ENCODE peak calls at places on chromosome 7, in four cellular contexts. S is IMR-90, K is brain microvascular endothelial cell, W is spleen. F is an unnamed sample.

GRCh38 chr7:45940939-45941338 is 19.9 kb upstream of the IGFBP3 start:
- DNase-seq in W (no peak), S (no peak), K (no peak), F (no peak)

GRCh38 chr7:39288303-39288702 is 277.9 kb upstream of the YAE1 start:
- DNase-seq in K (no peak), W (no peak), S (no peak), F (no peak)

GRCh38 chr7:121023683-121024507 is 35.4 kb downstream of the CPED1 start:
- DNase-seq in S (peak), K (no peak), W (no peak), F (no peak)

GRCh38 chr7:26918241-26918640 is 53.9 kb upstream of the SKAP2 start:
- DNase-seq in K (no peak), W (no peak), S (no peak), F (no peak)

GRCh38 chr7:57646901-57647246 is 196.9 kb downstream of the ZNF716 start:
- DNase-seq in K (no peak), S (no peak), W (no peak), F (no peak)

GRCh38 chr7:139108256-139109187 is 998 bp downstream of the ZC3HAV1 start:
- DNase-seq in S (peak), K (peak), W (peak), F (peak)

GRCh38 chr7:46600340-46600739 is 679.3 kb upstream of the IGFBP3 start:
- DNase-seq in S (peak), K (no peak), W (no peak), F (no peak)

GRCh38 chr7:50595538-50596102 is 30.4 kb upstream of the DDC start:
- DNase-seq in K (peak), S (peak), W (no peak), F (no peak)

GRCh38 chr7:2248984-2249694 is 7.1 kb downstream of the NUDT1 start:
- DNase-seq in S (peak), W (peak), K (peak), F (no peak)

GRCh38 chr7:99768471-99768870 is 15.5 kb downstream of the CYP3A4 start:
- DNase-seq in W (no peak), S (no peak), K (no peak), F (no peak)

GRCh38 chr7:157272351-157273207 is 64.2 kb upstream of the DNAJB6 start:
- DNase-seq in K (no peak), W (peak), S (no peak), F (peak)

GRCh38 chr7:2993868-2994267 is 49.8 kb downstream of the CARD11 start:
- DNase-seq in S (no peak), K (no peak), W (peak), F (no peak)

GRCh38 chr7:124856299-124856888 is 73.2 kb downstream of the POT1 start:
- DNase-seq in W (no peak), S (peak), K (peak), F (no peak)

GRCh38 chr7:48781783-48782182 is 142.6 kb upstream of the CDC14C start:
- DNase-seq in K (peak), S (no peak), W (no peak), F (no peak)

GRCh38 chr7:2477447-2478386 is 1.5 kb upstream of the GRIFIN start:
- DNase-seq in K (peak), S (peak), W (peak), F (peak)

GRCh38 chr7:4479367-4480039 is 202.6 kb upstream of the FOXK1 start:
- DNase-seq in K (peak), W (no peak), S (peak), F (no peak)

GRCh38 chr7:97272237-97272975 is 154.9 kb downstream of the SDHAF3 start:
- DNase-seq in K (no peak), W (no peak), S (no peak), F (no peak)

GRCh38 chr7:128361463-128362441 is at the start of gene PRRT4:
- DNase-seq in S (no peak), W (peak), K (no peak), F (no peak)

GRCh38 chr7:123633553-123633952 is 22.1 kb upstream of the LMOD2 start:
- DNase-seq in S (peak), K (peak), W (no peak), F (no peak)

GRCh38 chr7:123637203-123637602 is 18.5 kb upstream of the LMOD2 start:
- DNase-seq in S (no peak), K (no peak), W (no peak), F (no peak)

GRCh38 chr7:123637878-123638277 is 17.8 kb upstream of the LMOD2 start:
- DNase-seq in W (no peak), S (no peak), K (no peak), F (no peak)

GRCh38 chr7:123632808-123633207 is 22.9 kb upstream of the LMOD2 start:
- DNase-seq in K (no peak), S (no peak), W (no peak), F (no peak)

GRCh38 chr7:123635551-123636359 is 19.9 kb upstream of the LMOD2 start:
- DNase-seq in S (peak), K (peak), W (no peak), F (no peak)
- TF ChIP-seq CTCF in S (peak), K (peak), W (peak), F (peak)

GRCh38 chr7:106893591-106893990 is 28.5 kb downstream of the PIK3CG start:
- DNase-seq in S (peak), K (no peak), W (no peak), F (no peak)

GRCh38 chr7:106888204-106888603 is 23.1 kb downstream of the PIK3CG start:
- DNase-seq in W (no peak), S (no peak), K (no peak), F (no peak)

GRCh38 chr7:106895246-106895864 is 30.3 kb downstream of the PIK3CG start:
- DNase-seq in S (no peak), W (peak), K (no peak), F (no peak)

GRCh38 chr7:106890952-106891351 is 25.9 kb downstream of the PIK3CG start:
- DNase-seq in W (no peak), K (no peak), S (no peak), F (no peak)

DNA sequence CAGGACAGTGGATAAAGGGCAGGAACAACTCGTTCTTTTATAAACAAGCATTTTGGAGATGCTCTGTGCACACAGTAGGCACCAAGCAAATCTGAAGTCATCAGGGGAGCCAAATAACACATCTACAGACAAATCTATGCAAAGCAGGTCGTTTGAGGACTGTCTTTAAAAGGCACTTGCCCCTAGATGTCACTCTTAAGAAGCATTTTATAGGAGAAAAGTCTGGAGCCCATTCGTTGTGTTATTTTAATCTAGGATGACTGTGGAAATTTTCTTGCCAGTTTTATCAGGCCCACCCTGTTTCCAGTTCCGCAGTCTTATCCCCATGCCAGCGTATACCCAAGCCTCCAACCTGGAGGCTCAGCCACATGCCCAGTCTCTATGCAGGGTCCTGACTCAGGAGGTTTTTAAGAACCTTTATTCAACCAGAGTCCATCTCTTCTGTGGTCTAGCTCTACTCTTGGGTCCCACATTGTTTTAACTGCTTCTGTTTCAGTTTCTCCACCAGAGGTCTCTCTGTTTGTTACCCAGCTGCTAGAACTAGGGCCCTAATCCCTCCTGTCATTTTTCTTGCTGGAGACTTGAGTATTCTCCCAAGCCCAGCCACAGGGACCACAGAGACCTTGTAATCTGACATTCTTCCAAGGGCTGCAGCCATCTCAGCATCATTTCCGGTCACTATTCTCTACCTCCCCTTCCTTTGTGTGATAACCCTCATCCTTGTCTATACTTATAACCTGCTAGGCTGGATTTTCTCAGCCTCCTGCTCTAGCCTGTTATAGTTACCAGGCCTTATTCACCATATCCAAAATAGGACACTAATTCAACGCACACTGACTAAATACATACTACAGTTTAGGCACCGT is 26.7 kb downstream of the PIK3CG start:
- DNase-seq in W (no peak), K (no peak), S (no peak), F (no peak)
- TF ChIP-seq CTCF in W (no peak), K (peak), S (no peak), F (peak)

DNA sequence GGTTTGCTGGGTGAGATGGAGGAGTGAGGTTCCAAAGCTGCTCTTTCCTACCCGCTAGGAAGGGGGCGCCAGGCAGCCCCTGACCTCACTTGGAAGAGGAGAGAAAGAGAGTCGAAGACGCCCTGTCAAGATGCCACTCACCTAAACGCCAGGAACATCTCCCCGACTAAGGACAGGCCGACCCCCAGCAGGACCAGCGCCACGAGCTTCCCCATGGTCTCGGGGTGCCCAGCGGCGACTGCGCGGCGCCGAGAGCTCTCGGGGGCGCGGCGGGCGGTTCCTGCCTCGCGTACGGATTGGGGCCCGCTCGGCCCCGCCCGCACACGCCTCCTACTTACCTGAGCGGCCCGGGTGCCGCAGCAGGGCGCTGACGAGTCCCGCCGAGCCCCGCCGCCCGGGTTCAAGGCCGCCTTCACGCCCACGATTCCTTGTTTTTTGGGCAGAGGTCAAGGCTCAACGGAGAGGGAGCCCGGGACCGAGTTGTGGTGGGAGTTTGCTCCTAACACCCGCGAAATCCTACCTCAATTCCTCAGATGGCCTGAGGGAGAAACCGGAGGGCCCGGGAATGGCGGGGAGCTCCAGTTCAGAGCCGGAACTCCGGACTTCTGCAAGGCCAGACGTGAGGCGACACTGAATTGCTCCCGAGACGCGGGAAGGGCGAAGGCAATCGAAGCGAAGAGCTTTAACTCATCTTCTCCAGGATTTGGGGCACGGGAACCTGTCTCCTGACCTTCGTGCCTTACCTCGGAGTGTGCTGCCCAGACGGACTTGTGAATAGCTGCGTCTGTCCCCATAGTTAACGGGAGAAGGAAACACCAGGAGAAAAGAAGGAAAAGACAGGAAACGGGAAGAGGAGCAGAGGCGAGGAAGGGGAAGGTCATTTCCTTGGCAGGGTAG is at the start of gene PON3:
- DNase-seq in K (no peak), S (no peak), W (peak), F (no peak)
- TF ChIP-seq CTCF in K (peak), S (no peak), W (no peak), F (no peak)

DNA sequence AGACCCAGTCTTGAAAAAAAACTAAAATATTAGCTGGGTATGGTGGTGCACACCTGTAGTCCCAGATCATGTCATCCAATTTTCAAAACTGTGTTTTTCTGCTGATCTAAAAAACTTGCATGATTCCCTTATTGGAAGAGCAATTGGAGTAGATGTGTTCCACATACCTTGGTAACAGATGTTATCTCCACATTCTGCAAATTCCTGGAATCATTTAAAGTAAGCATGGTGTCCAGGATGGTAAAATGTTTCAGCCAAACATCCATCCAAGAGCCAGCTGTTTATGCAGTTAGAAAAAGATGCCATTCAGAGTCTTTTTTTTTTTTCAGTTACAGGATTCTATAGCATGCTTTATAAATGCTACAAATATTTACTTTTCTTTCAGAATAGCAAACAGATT is 149.9 kb downstream of the GNAT3 start:
- DNase-seq in W (no peak), K (no peak), S (no peak), F (no peak)
- TF ChIP-seq CTCF in W (no peak), K (no peak), S (no peak), F (no peak)

GRCh38 chr7:76261329-76261728 is 41.1 kb upstream of the HSPB1 start:
- DNase-seq in S (no peak), K (no peak), W (no peak), F (no peak)

GRCh38 chr7:76260171-76260703 is 42.2 kb upstream of the HSPB1 start:
- DNase-seq in K (no peak), W (no peak), S (no peak), F (no peak)

GRCh38 chr7:76254781-76255180 is 47.7 kb upstream of the HSPB1 start:
- DNase-seq in S (no peak), K (no peak), W (no peak), F (no peak)

GRCh38 chr7:76259124-76260086 is 43.1 kb upstream of the HSPB1 start:
- DNase-seq in W (no peak), S (no peak), K (no peak), F (no peak)

DNA sequence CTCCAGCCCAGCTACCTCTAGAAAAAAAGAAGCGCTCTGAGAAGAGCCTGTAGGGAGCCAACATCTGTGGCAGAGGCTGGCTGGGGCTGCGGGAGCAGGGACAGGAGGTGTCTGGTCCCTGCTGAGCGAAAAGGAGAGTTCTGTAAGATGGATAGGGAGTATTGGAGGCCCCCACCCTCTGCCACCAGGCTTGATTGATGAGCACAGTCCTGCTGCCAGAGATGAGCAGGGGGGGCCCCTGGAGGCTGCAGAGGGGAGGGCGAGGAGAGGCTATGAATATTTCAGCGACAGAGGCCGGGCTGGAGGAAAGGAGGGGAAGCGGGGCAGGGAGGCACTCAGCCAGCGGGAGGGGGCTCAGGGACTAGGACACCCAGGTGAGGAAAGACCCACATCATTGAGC is 44.5 kb upstream of the HSPB1 start:
- DNase-seq in W (no peak), S (no peak), K (no peak), F (no peak)
- TF ChIP-seq CTCF in W (no peak), S (no peak), K (peak), F (no peak)

DNA sequence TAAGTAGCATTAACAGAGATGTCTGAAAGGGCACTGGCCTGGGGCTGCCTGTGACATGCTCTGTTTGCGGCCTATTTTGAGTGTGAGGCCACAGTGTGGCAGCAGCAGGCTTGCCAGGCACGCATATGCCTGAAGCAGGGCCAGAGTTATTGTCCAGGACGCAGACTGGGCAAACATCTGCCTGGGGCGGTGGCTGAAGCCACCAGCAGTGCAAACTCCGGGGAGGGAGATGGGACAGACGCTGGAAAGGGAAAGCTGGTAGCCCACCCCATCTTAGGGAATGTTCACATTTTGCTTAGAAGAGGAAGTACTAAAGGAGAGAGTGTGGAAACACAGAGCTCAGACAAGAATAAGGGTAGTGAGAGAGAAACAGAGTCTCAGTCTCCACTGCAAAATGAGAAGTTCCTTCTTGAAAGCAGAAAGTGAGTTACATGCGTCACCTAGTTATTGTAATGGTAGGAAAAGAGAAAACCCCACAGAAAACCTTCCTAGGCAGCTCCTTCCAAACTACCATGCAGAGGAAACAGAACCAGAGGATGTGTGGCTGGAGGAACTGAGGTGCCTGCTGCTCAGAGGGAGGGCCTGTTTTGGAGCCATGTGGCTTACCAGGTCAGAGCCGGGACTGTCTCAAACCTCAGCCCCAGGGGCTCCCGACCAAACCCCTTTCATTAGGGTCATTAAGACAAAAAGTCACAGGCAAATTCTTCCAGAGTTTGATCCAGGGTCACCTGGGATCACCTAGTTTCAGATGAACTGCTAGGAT is 14.5 kb downstream of the AKR1B1 start:
- DNase-seq in S (no peak), K (no peak), W (no peak), F (no peak)
- TF ChIP-seq CTCF in S (no peak), K (peak), W (no peak), F (peak)

GRCh38 chr7:55409474-55410225 is 44.5 kb downstream of the LANCL2 start:
- DNase-seq in K (peak), S (peak), W (no peak), F (no peak)
- TF ChIP-seq CTCF in K (peak), S (peak), W (no peak), F (peak)